ENCODE peak calls at places on chromosomes 16 and 17, in eight cellular contexts. K, I, R, T, D, W, C and A are unnamed samples.
A peak's percentile ranks its signal among the peaks of the same experiment; 100 is the strongest.

GRCh38 chr16:2243031-2243528 is 6.8 kb downstream of the DNASE1L2 start:
- DNase-seq in R (no peak), T (no peak), D (no peak), C (no peak), K (no peak), W (no peak), I (no peak), A (no peak)

GRCh38 chr17:6257339-6257738 is 177.6 kb downstream of the AIPL1 start:
- DNase-seq in R (no peak), I (no peak), C (no peak), K (no peak), D (no peak), T (no peak), W (no peak), A (no peak)

GRCh38 chr16:1559446-1559975 is 26.0 kb downstream of the TMEM204 start:
- DNase-seq in C (no peak), W (no peak), R (no peak), D (peak; percentile 32), I (peak; percentile 26), K (peak; percentile 23), T (peak; percentile 60), A (no peak)

GRCh38 chr17:65750678-65751077 is 189.2 kb upstream of the AXIN2 start:
- DNase-seq in D (peak; percentile 55), R (peak; percentile 64), K (peak; percentile 25), I (peak; percentile 56), T (peak; percentile 55), W (no peak), C (peak; percentile 8), A (no peak)

GRCh38 chr16:35391328-35391727 is 1931.9 kb downstream of the TP53TG3F start:
- DNase-seq in C (no peak), I (no peak), W (no peak), T (peak; percentile 42), D (no peak), K (no peak), R (no peak), A (peak; percentile 19)

GRCh38 chr17:41504126-41504977 is 1.1 kb downstream of the KRT13 start:
- DNase-seq in W (no peak), T (no peak), K (no peak), R (no peak), C (no peak), D (no peak), I (no peak), A (no peak)

GRCh38 chr16:49276646-49277385 is 4.8 kb downstream of the CBLN1 start:
- DNase-seq in R (no peak), D (no peak), I (no peak), K (no peak), W (no peak), T (no peak), C (no peak), A (no peak)

GRCh38 chr16:85649411-85649977 is 36.4 kb downstream of the GSE1 start:
- DNase-seq in C (peak; percentile 83), W (no peak), T (no peak), D (no peak), R (no peak), K (no peak), I (no peak), A (no peak)

GRCh38 chr16:57988929-57989328 is 11.5 kb downstream of the ZNF319 start:
- DNase-seq in I (no peak), W (no peak), C (no peak), D (no peak), R (no peak), K (no peak), T (no peak), A (no peak)

GRCh38 chr17:2921443-2921842 is 125.2 kb downstream of the RAP1GAP2 start:
- DNase-seq in W (no peak), T (no peak), C (no peak), R (no peak), K (no peak), D (no peak), I (no peak), A (no peak)

GRCh38 chr16:4390266-4391260 is 18.9 kb downstream of the VASN start:
- DNase-seq in W (no peak), K (no peak), C (no peak), I (no peak), T (no peak), R (no peak), D (no peak), A (no peak)

GRCh38 chr16:79402920-79403319 is 197.6 kb downstream of the MAF start:
- DNase-seq in I (no peak), D (no peak), K (no peak), W (no peak), T (no peak), R (no peak), C (no peak), A (no peak)

GRCh38 chr17:35312790-35313711 is 60.4 kb downstream of the SLFN11 start:
- DNase-seq in K (peak; percentile 81), T (peak; percentile 94), I (peak; percentile 79), D (peak; percentile 74), C (peak; percentile 21), R (no peak), W (peak; percentile 76), A (peak; percentile 36)

GRCh38 chr17:14373587-14374259 is 72.8 kb downstream of the HS3ST3B1 start:
- DNase-seq in W (no peak), C (no peak), I (no peak), T (no peak), R (no peak), K (no peak), D (no peak), A (no peak)

GRCh38 chr16:56915311-56916105 is 16.4 kb upstream of the HERPUD1 start:
- DNase-seq in I (no peak), C (no peak), D (no peak), K (no peak), T (no peak), R (no peak), W (no peak), A (no peak)

GRCh38 chr17:38741853-38742421 is 6.2 kb downstream of the PCGF2 start:
- DNase-seq in C (no peak), I (no peak), D (no peak), T (no peak), K (no peak), W (no peak), R (no peak), A (no peak)

GRCh38 chr17:35804658-35805192 is 4.6 kb upstream of the TAF15 start:
- DNase-seq in I (peak; percentile 29), K (peak; percentile 22), T (peak; percentile 61), R (peak; percentile 79), W (no peak), C (peak; percentile 88), D (no peak), A (peak; percentile 76)

GRCh38 chr17:28057731-28058246 is 15.3 kb downstream of the NLK start:
- DNase-seq in W (no peak), I (no peak), K (no peak), D (no peak), C (no peak), T (no peak), R (no peak), A (peak; percentile 90)

GRCh38 chr17:77476920-77477805 is 336.4 kb downstream of the SEC14L1 start:
- DNase-seq in T (peak; percentile 62), W (no peak), R (peak; percentile 97), D (no peak), K (no peak), C (no peak), I (no peak), A (no peak)